ENCODE peak calls at places on chromosomes 11 and 22, in ten cellular contexts. One of them, this sample, is unnamed.

GRCh38 chr22:38317995-38318715 is 922 bp upstream of the CSNK1E start:
- DNase-seq in WERI-Rb-1: peak
- DNase-seq in left lung: no peak
- DNase-seq in EL: peak
- DNase-seq in B cell: no peak
- DNase-seq in fibroblast of the conjunctiva: peak
- DNase-seq in activated CD4-positive, CD25-positive, alpha-beta regulatory T cell treated with anti-CD3 and anti-CD28 coated beads, Interleukin-2, amount 50 U/mL, for 72 hours: no peak
- DNase-seq in fibroblast of mammary gland: peak
- DNase-seq in upper lobe of right lung: peak
- DNase-seq in DMS79 treated with DMSO at 0.1 percent for 48 hours: peak
- DNase-seq in this sample: peak

GRCh38 chr22:26648011-26648497 is 9.3 kb upstream of the MIAT start:
- DNase-seq in WERI-Rb-1: no peak
- DNase-seq in left lung: peak
- DNase-seq in EL: no peak
- DNase-seq in B cell: no peak
- DNase-seq in fibroblast of the conjunctiva: no peak
- DNase-seq in activated CD4-positive, CD25-positive, alpha-beta regulatory T cell treated with anti-CD3 and anti-CD28 coated beads, Interleukin-2, amount 50 U/mL, for 72 hours: no peak
- DNase-seq in fibroblast of mammary gland: no peak
- DNase-seq in upper lobe of right lung: no peak
- DNase-seq in DMS79 treated with DMSO at 0.1 percent for 48 hours: peak
- DNase-seq in this sample: no peak

GRCh38 chr22:24460418-24461089 is 33.2 kb downstream of the ADORA2A start:
- DNase-seq in WERI-Rb-1: no peak
- DNase-seq in left lung: no peak
- DNase-seq in EL: no peak
- DNase-seq in B cell: no peak
- DNase-seq in fibroblast of the conjunctiva: no peak
- DNase-seq in activated CD4-positive, CD25-positive, alpha-beta regulatory T cell treated with anti-CD3 and anti-CD28 coated beads, Interleukin-2, amount 50 U/mL, for 72 hours: no peak
- DNase-seq in fibroblast of mammary gland: no peak
- DNase-seq in upper lobe of right lung: no peak
- DNase-seq in DMS79 treated with DMSO at 0.1 percent for 48 hours: no peak
- DNase-seq in this sample: no peak

GRCh38 chr22:35601743-35602633 is 15.1 kb downstream of the MB start:
- DNase-seq in WERI-Rb-1: no peak
- DNase-seq in left lung: no peak
- DNase-seq in EL: peak
- DNase-seq in B cell: no peak
- DNase-seq in fibroblast of the conjunctiva: no peak
- DNase-seq in activated CD4-positive, CD25-positive, alpha-beta regulatory T cell treated with anti-CD3 and anti-CD28 coated beads, Interleukin-2, amount 50 U/mL, for 72 hours: no peak
- DNase-seq in fibroblast of mammary gland: peak
- DNase-seq in upper lobe of right lung: peak
- DNase-seq in DMS79 treated with DMSO at 0.1 percent for 48 hours: no peak
- DNase-seq in this sample: no peak

GRCh38 chr22:46024136-46024840 is 47.3 kb upstream of the WNT7B start:
- DNase-seq in WERI-Rb-1: no peak
- DNase-seq in left lung: no peak
- DNase-seq in EL: no peak
- DNase-seq in B cell: no peak
- DNase-seq in fibroblast of the conjunctiva: no peak
- DNase-seq in activated CD4-positive, CD25-positive, alpha-beta regulatory T cell treated with anti-CD3 and anti-CD28 coated beads, Interleukin-2, amount 50 U/mL, for 72 hours: no peak
- DNase-seq in fibroblast of mammary gland: no peak
- DNase-seq in upper lobe of right lung: no peak
- DNase-seq in DMS79 treated with DMSO at 0.1 percent for 48 hours: no peak
- DNase-seq in this sample: no peak

GRCh38 chr11:46336781-46337180 is 10.5 kb upstream of the DGKZ start:
- DNase-seq in WERI-Rb-1: no peak
- DNase-seq in left lung: peak
- DNase-seq in EL: no peak
- DNase-seq in B cell: no peak
- DNase-seq in fibroblast of the conjunctiva: no peak
- DNase-seq in activated CD4-positive, CD25-positive, alpha-beta regulatory T cell treated with anti-CD3 and anti-CD28 coated beads, Interleukin-2, amount 50 U/mL, for 72 hours: no peak
- DNase-seq in fibroblast of mammary gland: peak
- DNase-seq in upper lobe of right lung: peak
- DNase-seq in DMS79 treated with DMSO at 0.1 percent for 48 hours: no peak
- DNase-seq in this sample: no peak

GRCh38 chr22:36467042-36467810 is 14.2 kb downstream of the TXN2 start:
- DNase-seq in WERI-Rb-1: no peak
- DNase-seq in left lung: no peak
- DNase-seq in EL: peak
- DNase-seq in B cell: no peak
- DNase-seq in fibroblast of the conjunctiva: no peak
- DNase-seq in activated CD4-positive, CD25-positive, alpha-beta regulatory T cell treated with anti-CD3 and anti-CD28 coated beads, Interleukin-2, amount 50 U/mL, for 72 hours: no peak
- DNase-seq in fibroblast of mammary gland: peak
- DNase-seq in upper lobe of right lung: no peak
- DNase-seq in DMS79 treated with DMSO at 0.1 percent for 48 hours: peak
- DNase-seq in this sample: no peak

GRCh38 chr11:41786087-41786486 is 326.6 kb upstream of the LRRC4C start:
- DNase-seq in WERI-Rb-1: no peak
- DNase-seq in left lung: no peak
- DNase-seq in EL: no peak
- DNase-seq in B cell: no peak
- DNase-seq in fibroblast of the conjunctiva: no peak
- DNase-seq in activated CD4-positive, CD25-positive, alpha-beta regulatory T cell treated with anti-CD3 and anti-CD28 coated beads, Interleukin-2, amount 50 U/mL, for 72 hours: no peak
- DNase-seq in fibroblast of mammary gland: no peak
- DNase-seq in upper lobe of right lung: no peak
- DNase-seq in DMS79 treated with DMSO at 0.1 percent for 48 hours: no peak
- DNase-seq in this sample: no peak

GRCh38 chr11:19553683-19554333 is 158.8 kb upstream of the NAV2 start:
- DNase-seq in WERI-Rb-1: peak
- DNase-seq in left lung: peak
- DNase-seq in EL: peak
- DNase-seq in B cell: peak
- DNase-seq in fibroblast of the conjunctiva: peak
- DNase-seq in activated CD4-positive, CD25-positive, alpha-beta regulatory T cell treated with anti-CD3 and anti-CD28 coated beads, Interleukin-2, amount 50 U/mL, for 72 hours: peak
- DNase-seq in fibroblast of mammary gland: peak
- DNase-seq in upper lobe of right lung: peak
- DNase-seq in DMS79 treated with DMSO at 0.1 percent for 48 hours: peak
- DNase-seq in this sample: peak

GRCh38 chr11:87063982-87064381 is 26.2 kb downstream of the TMEM135 start:
- DNase-seq in WERI-Rb-1: no peak
- DNase-seq in left lung: no peak
- DNase-seq in EL: peak
- DNase-seq in B cell: no peak
- DNase-seq in fibroblast of the conjunctiva: no peak
- DNase-seq in activated CD4-positive, CD25-positive, alpha-beta regulatory T cell treated with anti-CD3 and anti-CD28 coated beads, Interleukin-2, amount 50 U/mL, for 72 hours: no peak
- DNase-seq in fibroblast of mammary gland: peak
- DNase-seq in upper lobe of right lung: no peak
- DNase-seq in DMS79 treated with DMSO at 0.1 percent for 48 hours: no peak
- DNase-seq in this sample: no peak

GRCh38 chr11:13118194-13118593 is 109.1 kb downstream of the RASSF10 start:
- DNase-seq in WERI-Rb-1: no peak
- DNase-seq in left lung: no peak
- DNase-seq in EL: peak
- DNase-seq in B cell: no peak
- DNase-seq in fibroblast of the conjunctiva: no peak
- DNase-seq in activated CD4-positive, CD25-positive, alpha-beta regulatory T cell treated with anti-CD3 and anti-CD28 coated beads, Interleukin-2, amount 50 U/mL, for 72 hours: no peak
- DNase-seq in fibroblast of mammary gland: peak
- DNase-seq in upper lobe of right lung: no peak
- DNase-seq in DMS79 treated with DMSO at 0.1 percent for 48 hours: no peak
- DNase-seq in this sample: no peak

GRCh38 chr22:35560824-35561223 is 20.2 kb downstream of the RASD2 start:
- DNase-seq in WERI-Rb-1: no peak
- DNase-seq in left lung: no peak
- DNase-seq in EL: no peak
- DNase-seq in B cell: no peak
- DNase-seq in fibroblast of the conjunctiva: no peak
- DNase-seq in activated CD4-positive, CD25-positive, alpha-beta regulatory T cell treated with anti-CD3 and anti-CD28 coated beads, Interleukin-2, amount 50 U/mL, for 72 hours: no peak
- DNase-seq in fibroblast of mammary gland: no peak
- DNase-seq in upper lobe of right lung: no peak
- DNase-seq in DMS79 treated with DMSO at 0.1 percent for 48 hours: no peak
- DNase-seq in this sample: no peak

GRCh38 chr11:78331711-78332110 is 85.9 kb downstream of the GAB2 start:
- DNase-seq in WERI-Rb-1: no peak
- DNase-seq in left lung: no peak
- DNase-seq in EL: no peak
- DNase-seq in B cell: no peak
- DNase-seq in fibroblast of the conjunctiva: no peak
- DNase-seq in activated CD4-positive, CD25-positive, alpha-beta regulatory T cell treated with anti-CD3 and anti-CD28 coated beads, Interleukin-2, amount 50 U/mL, for 72 hours: no peak
- DNase-seq in fibroblast of mammary gland: no peak
- DNase-seq in upper lobe of right lung: no peak
- DNase-seq in DMS79 treated with DMSO at 0.1 percent for 48 hours: no peak
- DNase-seq in this sample: no peak

GRCh38 chr22:44596726-44597125 is 98.7 kb upstream of the RTL6 start:
- DNase-seq in WERI-Rb-1: no peak
- DNase-seq in left lung: no peak
- DNase-seq in EL: no peak
- DNase-seq in B cell: no peak
- DNase-seq in fibroblast of the conjunctiva: no peak
- DNase-seq in activated CD4-positive, CD25-positive, alpha-beta regulatory T cell treated with anti-CD3 and anti-CD28 coated beads, Interleukin-2, amount 50 U/mL, for 72 hours: no peak
- DNase-seq in fibroblast of mammary gland: no peak
- DNase-seq in upper lobe of right lung: no peak
- DNase-seq in DMS79 treated with DMSO at 0.1 percent for 48 hours: no peak
- DNase-seq in this sample: no peak

GRCh38 chr11:46134061-46134460 is 12.8 kb upstream of the PHF21A start:
- DNase-seq in WERI-Rb-1: no peak
- DNase-seq in left lung: no peak
- DNase-seq in EL: no peak
- DNase-seq in B cell: no peak
- DNase-seq in fibroblast of the conjunctiva: no peak
- DNase-seq in activated CD4-positive, CD25-positive, alpha-beta regulatory T cell treated with anti-CD3 and anti-CD28 coated beads, Interleukin-2, amount 50 U/mL, for 72 hours: no peak
- DNase-seq in fibroblast of mammary gland: no peak
- DNase-seq in upper lobe of right lung: no peak
- DNase-seq in DMS79 treated with DMSO at 0.1 percent for 48 hours: no peak
- DNase-seq in this sample: no peak

GRCh38 chr22:43424865-43425630 is 13.2 kb downstream of the MPPED1 start:
- DNase-seq in WERI-Rb-1: peak
- DNase-seq in left lung: no peak
- DNase-seq in EL: no peak
- DNase-seq in B cell: no peak
- DNase-seq in fibroblast of the conjunctiva: no peak
- DNase-seq in activated CD4-positive, CD25-positive, alpha-beta regulatory T cell treated with anti-CD3 and anti-CD28 coated beads, Interleukin-2, amount 50 U/mL, for 72 hours: no peak
- DNase-seq in fibroblast of mammary gland: no peak
- DNase-seq in upper lobe of right lung: no peak
- DNase-seq in DMS79 treated with DMSO at 0.1 percent for 48 hours: no peak
- DNase-seq in this sample: no peak

GRCh38 chr11:83583953-83584352 is 297.8 kb upstream of the CCDC90B start:
- DNase-seq in WERI-Rb-1: no peak
- DNase-seq in left lung: no peak
- DNase-seq in EL: peak
- DNase-seq in B cell: no peak
- DNase-seq in fibroblast of the conjunctiva: peak
- DNase-seq in activated CD4-positive, CD25-positive, alpha-beta regulatory T cell treated with anti-CD3 and anti-CD28 coated beads, Interleukin-2, amount 50 U/mL, for 72 hours: no peak
- DNase-seq in fibroblast of mammary gland: peak
- DNase-seq in upper lobe of right lung: no peak
- DNase-seq in DMS79 treated with DMSO at 0.1 percent for 48 hours: no peak
- DNase-seq in this sample: no peak

GRCh38 chr22:31346255-31346732 is at the start of gene PATZ1:
- DNase-seq in WERI-Rb-1: peak
- DNase-seq in left lung: no peak
- DNase-seq in EL: peak
- DNase-seq in B cell: peak
- DNase-seq in fibroblast of the conjunctiva: peak
- DNase-seq in activated CD4-positive, CD25-positive, alpha-beta regulatory T cell treated with anti-CD3 and anti-CD28 coated beads, Interleukin-2, amount 50 U/mL, for 72 hours: no peak
- DNase-seq in fibroblast of mammary gland: peak
- DNase-seq in upper lobe of right lung: peak
- DNase-seq in DMS79 treated with DMSO at 0.1 percent for 48 hours: peak
- DNase-seq in this sample: peak

GRCh38 chr22:48710410-48710809 is 1117.3 kb downstream of the BRD1 start:
- DNase-seq in WERI-Rb-1: no peak
- DNase-seq in left lung: peak
- DNase-seq in EL: no peak
- DNase-seq in B cell: no peak
- DNase-seq in fibroblast of the conjunctiva: no peak
- DNase-seq in activated CD4-positive, CD25-positive, alpha-beta regulatory T cell treated with anti-CD3 and anti-CD28 coated beads, Interleukin-2, amount 50 U/mL, for 72 hours: no peak
- DNase-seq in fibroblast of mammary gland: no peak
- DNase-seq in upper lobe of right lung: peak
- DNase-seq in DMS79 treated with DMSO at 0.1 percent for 48 hours: no peak
- DNase-seq in this sample: no peak

GRCh38 chr11:69357458-69358397 is 63.8 kb downstream of the MYEOV start:
- DNase-seq in WERI-Rb-1: no peak
- DNase-seq in left lung: peak
- DNase-seq in EL: no peak
- DNase-seq in B cell: no peak
- DNase-seq in fibroblast of the conjunctiva: no peak
- DNase-seq in activated CD4-positive, CD25-positive, alpha-beta regulatory T cell treated with anti-CD3 and anti-CD28 coated beads, Interleukin-2, amount 50 U/mL, for 72 hours: no peak
- DNase-seq in fibroblast of mammary gland: no peak
- DNase-seq in upper lobe of right lung: no peak
- DNase-seq in DMS79 treated with DMSO at 0.1 percent for 48 hours: no peak
- DNase-seq in this sample: no peak

GRCh38 chr11:68773521-68774187 is 22.3 kb upstream of the TESMIN start:
- DNase-seq in WERI-Rb-1: no peak
- DNase-seq in left lung: no peak
- DNase-seq in EL: no peak
- DNase-seq in B cell: no peak
- DNase-seq in fibroblast of the conjunctiva: no peak
- DNase-seq in activated CD4-positive, CD25-positive, alpha-beta regulatory T cell treated with anti-CD3 and anti-CD28 coated beads, Interleukin-2, amount 50 U/mL, for 72 hours: no peak
- DNase-seq in fibroblast of mammary gland: peak
- DNase-seq in upper lobe of right lung: no peak
- DNase-seq in DMS79 treated with DMSO at 0.1 percent for 48 hours: no peak
- DNase-seq in this sample: no peak

GRCh38 chr11:6438979-6439571 is 1.7 kb downstream of the HPX start:
- DNase-seq in WERI-Rb-1: peak
- DNase-seq in left lung: no peak
- DNase-seq in EL: peak
- DNase-seq in B cell: no peak
- DNase-seq in fibroblast of the conjunctiva: peak
- DNase-seq in activated CD4-positive, CD25-positive, alpha-beta regulatory T cell treated with anti-CD3 and anti-CD28 coated beads, Interleukin-2, amount 50 U/mL, for 72 hours: no peak
- DNase-seq in fibroblast of mammary gland: peak
- DNase-seq in upper lobe of right lung: no peak
- DNase-seq in DMS79 treated with DMSO at 0.1 percent for 48 hours: peak
- DNase-seq in this sample: peak

GRCh38 chr22:40251106-40251505 is 73.4 kb downstream of the TNRC6B start:
- DNase-seq in WERI-Rb-1: no peak
- DNase-seq in left lung: no peak
- DNase-seq in EL: no peak
- DNase-seq in B cell: no peak
- DNase-seq in fibroblast of the conjunctiva: no peak
- DNase-seq in activated CD4-positive, CD25-positive, alpha-beta regulatory T cell treated with anti-CD3 and anti-CD28 coated beads, Interleukin-2, amount 50 U/mL, for 72 hours: no peak
- DNase-seq in fibroblast of mammary gland: no peak
- DNase-seq in upper lobe of right lung: no peak
- DNase-seq in DMS79 treated with DMSO at 0.1 percent for 48 hours: no peak
- DNase-seq in this sample: no peak

GRCh38 chr11:47106839-47107520 is 69.7 kb downstream of the ARFGAP2 start:
- DNase-seq in WERI-Rb-1: no peak
- DNase-seq in left lung: no peak
- DNase-seq in EL: no peak
- DNase-seq in B cell: no peak
- DNase-seq in fibroblast of the conjunctiva: no peak
- DNase-seq in activated CD4-positive, CD25-positive, alpha-beta regulatory T cell treated with anti-CD3 and anti-CD28 coated beads, Interleukin-2, amount 50 U/mL, for 72 hours: no peak
- DNase-seq in fibroblast of mammary gland: no peak
- DNase-seq in upper lobe of right lung: no peak
- DNase-seq in DMS79 treated with DMSO at 0.1 percent for 48 hours: peak
- DNase-seq in this sample: peak

GRCh38 chr11:44224867-44225501 is 85.0 kb downstream of the ALX4 start:
- DNase-seq in WERI-Rb-1: no peak
- DNase-seq in left lung: no peak
- DNase-seq in EL: no peak
- DNase-seq in B cell: no peak
- DNase-seq in fibroblast of the conjunctiva: no peak
- DNase-seq in activated CD4-positive, CD25-positive, alpha-beta regulatory T cell treated with anti-CD3 and anti-CD28 coated beads, Interleukin-2, amount 50 U/mL, for 72 hours: no peak
- DNase-seq in fibroblast of mammary gland: peak
- DNase-seq in upper lobe of right lung: no peak
- DNase-seq in DMS79 treated with DMSO at 0.1 percent for 48 hours: no peak
- DNase-seq in this sample: no peak